ENCODE peak calls at places on chromosomes 13 and 19, in four cellular contexts. M, J, Q and Y are unnamed samples.

GRCh38 chr13:44045179-44045562 is 165.5 kb downstream of the LACC1 start:
- DNase-seq in Q (no peak), J (peak), M (no peak), Y (no peak)

GRCh38 chr13:26485786-26486185 is 71.7 kb upstream of the WASF3 start:
- DNase-seq in M (no peak), Q (no peak), J (no peak), Y (peak)

GRCh38 chr19:14525729-14526128 is 3.7 kb upstream of the TECR start:
- DNase-seq in J (no peak), Q (no peak), M (no peak), Y (no peak)

GRCh38 chr13:43227721-43228120 is 204.3 kb downstream of the DNAJC15 start:
- DNase-seq in Q (no peak), J (no peak), M (peak), Y (no peak)

GRCh38 chr19:55581145-55581827 is 638 bp upstream of the ZNF579 start:
- DNase-seq in M (no peak), Q (peak), J (peak), Y (no peak)

GRCh38 chr19:13640611-13641010 is 123.7 kb upstream of the MRI1 start:
- DNase-seq in J (no peak), M (no peak), Q (no peak), Y (no peak)

GRCh38 chr13:59658736-59659330 is 504.9 kb downstream of the DIAPH3 start:
- DNase-seq in M (peak), J (no peak), Q (no peak), Y (no peak)

GRCh38 chr19:42563352-42564210 is 31.1 kb downstream of the CEACAM8 start:
- DNase-seq in M (no peak), J (peak), Q (peak), Y (no peak)

GRCh38 chr13:113620036-113620435 is 35.5 kb downstream of the TFDP1 start:
- DNase-seq in M (no peak), Q (no peak), J (no peak), Y (peak)

GRCh38 chr13:50127726-50128291 is 112.6 kb downstream of the KCNRG start:
- DNase-seq in Q (no peak), M (no peak), J (no peak), Y (no peak)

GRCh38 chr13:32019612-32020233 is 11.9 kb upstream of the FRY start:
- DNase-seq in M (no peak), Q (no peak), J (peak), Y (no peak)

GRCh38 chr13:98984118-98984517 is 6.3 kb upstream of the DOCK9 start:
- DNase-seq in M (no peak), J (peak), Q (no peak), Y (no peak)

GRCh38 chr19:29448046-29448445 is 77.7 kb upstream of the VSTM2B start:
- DNase-seq in J (no peak), M (no peak), Q (no peak), Y (no peak)

GRCh38 chr13:98461525-98462240 is 115.2 kb downstream of the STK24 start:
- DNase-seq in M (no peak), J (no peak), Q (no peak), Y (peak)

GRCh38 chr19:525857-526419 is 5.6 kb upstream of the CDC34 start:
- DNase-seq in M (no peak), J (no peak), Q (no peak), Y (no peak)

GRCh38 chr13:50690020-50690419 is 153.5 kb downstream of the DLEU7 start:
- DNase-seq in Q (no peak), J (no peak), M (no peak), Y (no peak)

GRCh38 chr13:80972857-80973478 is 632.0 kb upstream of the SPRY2 start:
- DNase-seq in M (no peak), Q (no peak), J (no peak), Y (no peak)

GRCh38 chr13:67125681-67126080 is 104.5 kb downstream of the PCDH9 start:
- DNase-seq in J (no peak), M (no peak), Q (no peak), Y (no peak)

GRCh38 chr13:67042556-67042955 is 187.6 kb downstream of the PCDH9 start:
- DNase-seq in J (no peak), M (no peak), Q (no peak), Y (no peak)

GRCh38 chr19:4140237-4140711 is 13.2 kb upstream of the CREB3L3 start:
- DNase-seq in Q (no peak), J (peak), M (no peak), Y (no peak)

GRCh38 chr19:19554074-19555023 is 16.3 kb downstream of the CILP2 start:
- DNase-seq in Q (peak), J (no peak), M (no peak), Y (no peak)

GRCh38 chr19:45275370-45275971 is 24.4 kb downstream of the MARK4 start:
- DNase-seq in J (no peak), Q (no peak), M (no peak), Y (no peak)

GRCh38 chr13:98214707-98215106 is 37.6 kb upstream of the RNF113B start:
- DNase-seq in M (no peak), Q (peak), J (no peak), Y (no peak)

GRCh38 chr19:38918526-38918925 is 6.5 kb upstream of the CCER2 start:
- DNase-seq in J (no peak), M (no peak), Q (no peak), Y (no peak)

GRCh38 chr13:113158946-113159345 is 498 bp downstream of the PROZ start:
- DNase-seq in M (no peak), J (no peak), Q (no peak), Y (no peak)

GRCh38 chr13:90105276-90105675 is 1242.2 kb upstream of the MIR17HG start:
- DNase-seq in J (no peak), Q (no peak), M (no peak), Y (no peak)

GRCh38 chr19:53865918-53866696 is 1.6 kb upstream of the MYADM start:
- DNase-seq in M (no peak), J (peak), Q (peak), Y (peak)

GRCh38 chr13:95880346-95880745 is 172.9 kb downstream of the UGGT2 start:
- DNase-seq in M (no peak), J (no peak), Q (no peak), Y (no peak)

GRCh38 chr19:5434970-5435641 is 20.1 kb upstream of the ZNRF4 start:
- DNase-seq in M (no peak), J (peak), Q (no peak), Y (no peak)

GRCh38 chr19:10968527-10969081 is 7.8 kb downstream of the SMARCA4 start:
- DNase-seq in J (no peak), Q (no peak), M (no peak), Y (no peak)

GRCh38 chr19:46101293-46101692 is 23.2 kb downstream of the IGFL3 start:
- DNase-seq in M (no peak), J (no peak), Q (no peak), Y (no peak)

GRCh38 chr19:2815923-2816322 is 3.7 kb upstream of the ZNF554 start:
- DNase-seq in M (no peak), Q (no peak), J (no peak), Y (no peak)

GRCh38 chr13:34467450-34468083 is 474.5 kb upstream of the NBEA start:
- DNase-seq in J (no peak), M (peak), Q (no peak), Y (no peak)

GRCh38 chr19:32407004-32407992 is 1.7 kb downstream of the DPY19L3 start:
- DNase-seq in Q (peak), M (peak), J (no peak), Y (peak)

GRCh38 chr13:47976325-47976724 is 24.7 kb downstream of the SUCLA2 start:
- DNase-seq in M (no peak), J (no peak), Q (no peak), Y (no peak)

GRCh38 chr13:40235160-40235796 is 431.2 kb downstream of the FOXO1 start:
- DNase-seq in Q (no peak), J (no peak), M (no peak), Y (no peak)

GRCh38 chr19:6536138-6536671 is 5.4 kb downstream of the TNFSF9 start:
- DNase-seq in J (peak), Q (peak), M (no peak), Y (no peak)

GRCh38 chr19:17555929-17556813 is 722 bp downstream of the COLGALT1 start:
- DNase-seq in Q (peak), J (peak), M (no peak), Y (peak)

GRCh38 chr13:24500977-24501376 is 11.6 kb downstream of the PARP4 start:
- DNase-seq in M (no peak), Q (no peak), J (peak), Y (no peak)

GRCh38 chr19:42401365-42402303 is 11.5 kb upstream of the CNFN start:
- DNase-seq in M (peak), Q (peak), J (peak), Y (peak)

GRCh38 chr19:40420766-40421467 is 4.9 kb downstream of the SERTAD1 start:
- DNase-seq in M (peak), J (peak), Q (peak), Y (peak)
- TF ChIP-seq EP300 in M (no peak), J (no peak), Q (no peak), Y (peak)

GRCh38 chr19:50022823-50023222 is 2.3 kb downstream of the VRK3 start:
- DNase-seq in M (no peak), J (no peak), Q (no peak), Y (no peak)

GRCh38 chr19:50025794-50026549 is at the start of gene ZNF473:
- DNase-seq in Q (peak), J (peak), M (peak), Y (peak)

GRCh38 chr19:50024719-50025021 is 502 bp downstream of the VRK3 start:
- DNase-seq in J (no peak), M (no peak), Q (no peak), Y (no peak)

GRCh38 chr19:50026550-50026906 is 723 bp downstream of the ZNF473 start:
- DNase-seq in Q (no peak), J (no peak), M (no peak), Y (no peak)

DNA sequence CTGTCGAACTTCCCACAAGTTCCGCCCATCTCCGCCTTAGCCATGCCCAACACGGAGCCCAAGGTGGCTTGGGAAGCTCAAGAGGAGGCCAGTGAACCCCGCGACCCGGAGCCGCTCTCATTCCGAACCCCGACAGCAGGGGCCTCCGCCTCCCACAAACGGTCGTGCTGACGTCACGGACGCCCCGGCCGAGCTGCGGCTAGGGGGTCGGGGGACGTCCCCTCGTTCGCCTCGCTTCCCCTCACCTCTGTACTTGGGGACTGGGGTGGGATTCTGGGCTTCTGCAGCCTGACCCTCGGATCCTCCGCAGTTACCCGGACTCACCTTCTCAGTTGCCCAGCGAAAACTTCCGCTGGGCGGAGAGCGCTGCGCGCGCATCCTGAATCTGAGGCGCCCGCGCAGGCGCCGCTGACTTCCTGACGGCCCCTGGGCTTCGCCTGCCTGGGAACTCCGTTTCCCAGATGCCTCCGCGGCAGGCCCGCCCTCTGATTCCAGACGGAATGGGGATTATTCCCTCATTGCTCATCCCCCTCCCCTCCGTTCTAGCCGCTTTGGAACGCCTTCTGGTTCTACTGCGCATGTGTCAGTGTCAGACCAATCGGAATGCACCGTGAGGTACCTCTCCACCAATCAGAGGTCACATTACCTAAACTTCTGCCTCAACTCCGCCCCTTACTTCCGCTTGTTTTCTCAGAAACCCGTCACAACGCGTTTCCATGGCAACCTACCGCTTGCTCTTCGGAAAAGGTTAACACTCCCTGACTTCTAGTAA is at the start of gene VRK3:
- DNase-seq in M (peak), Q (peak), J (peak), Y (peak)
- TF ChIP-seq EP300 in M (no peak), Q (no peak), J (no peak), Y (no peak)

DNA sequence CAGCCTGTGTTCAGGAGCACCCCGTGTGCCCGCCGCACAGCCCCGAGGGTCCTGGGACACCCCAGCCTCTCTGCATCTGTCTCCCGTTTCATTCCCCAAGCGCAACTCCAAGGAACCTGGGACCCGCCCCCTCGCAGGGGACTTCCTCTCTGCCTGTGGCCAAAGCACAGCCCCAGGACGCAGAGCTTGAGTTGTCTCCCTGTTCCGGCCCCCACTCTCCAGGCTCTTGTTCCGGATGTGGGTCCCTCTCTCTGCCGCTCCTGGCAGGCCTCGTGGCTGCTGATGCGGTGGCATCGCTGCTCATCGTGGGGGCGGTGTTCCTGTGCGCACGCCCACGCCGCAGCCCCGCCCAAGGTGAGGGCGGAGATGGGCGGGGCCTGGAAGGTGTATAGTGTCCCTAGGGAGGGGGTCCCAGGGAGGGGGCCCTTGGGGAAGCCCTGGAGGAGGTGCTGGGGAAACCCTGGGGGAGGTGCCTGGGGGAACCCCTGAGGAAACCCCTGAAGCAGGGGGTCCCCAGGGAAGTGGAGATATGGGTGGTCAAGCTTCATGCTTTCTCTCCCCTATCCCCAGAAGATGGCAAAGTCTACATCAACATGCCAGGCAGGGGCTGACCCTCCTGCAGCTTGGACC is 1.3 kb downstream of the HCST start:
- DNase-seq in M (peak), Q (peak), J (peak), Y (peak)
- TF ChIP-seq EP300 in M (no peak), Q (no peak), J (no peak), Y (peak)

GRCh38 chr19:48757089-48757675 is 1.9 kb downstream of the FGF21 start:
- DNase-seq in M (no peak), J (no peak), Q (no peak), Y (no peak)

GRCh38 chr19:48754950-48755645 is at the start of gene FGF21:
- DNase-seq in J (peak), Q (no peak), M (no peak), Y (no peak)

GRCh38 chr19:48756686-48757085 is 1.4 kb downstream of the FGF21 start:
- DNase-seq in M (no peak), J (no peak), Q (no peak), Y (no peak)

GRCh38 chr19:48755787-48756674 is 707 bp downstream of the FGF21 start:
- DNase-seq in J (no peak), M (no peak), Q (no peak), Y (no peak)

GRCh38 chr19:48757741-48758144 is 2.4 kb downstream of the FGF21 start:
- DNase-seq in J (no peak), Q (no peak), M (no peak), Y (no peak)
- TF ChIP-seq EP300 in J (no peak), Q (no peak), M (no peak), Y (no peak)

DNA sequence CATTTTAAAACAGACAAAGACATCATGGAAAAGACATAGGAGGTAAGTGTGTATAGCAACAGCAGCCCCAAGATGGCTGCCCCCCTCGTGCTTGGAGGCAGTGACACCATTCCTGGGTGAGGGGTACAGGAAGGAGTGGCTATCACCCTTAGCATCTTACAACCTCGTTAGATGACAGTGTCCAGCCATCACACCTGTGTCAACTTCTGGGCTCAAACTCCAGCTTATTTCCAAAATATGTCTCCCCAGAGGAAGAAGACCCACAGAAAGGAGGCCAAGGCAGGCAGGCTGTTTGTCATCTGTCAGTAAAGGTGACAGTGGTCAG is 27.5 kb downstream of the EPS15L1 start:
- DNase-seq in Q (no peak), M (no peak), J (no peak), Y (no peak)
- TF ChIP-seq EP300 in Q (no peak), M (no peak), J (no peak), Y (no peak)

GRCh38 chr13:76512676-76513277 is 373.4 kb downstream of the KCTD12 start:
- DNase-seq in J (peak), M (no peak), Q (no peak), Y (no peak)
- TF ChIP-seq EP300 in J (no peak), M (no peak), Q (no peak), Y (no peak)